ENCODE peak calls at places on chromosomes 11 and 22, in seven cellular contexts. B, O, H, V, Q, M and F are unnamed samples.

GRCh38 chr11:46616551-46617450 is at the start of gene HARBI1:
- DNase-seq in M (peak), B (peak), O (peak), H (peak), V (peak), Q (peak), F (peak)

GRCh38 chr11:17734986-17735822 is 623 bp downstream of the KCNC1 start:
- DNase-seq in M (no peak), H (peak), Q (peak), O (peak), V (peak), B (peak), F (peak)

GRCh38 chr22:39527481-39527961 is 5.0 kb downstream of the RPS19BP1 start:
- DNase-seq in V (no peak), H (no peak), Q (peak), B (no peak), M (no peak), O (no peak), F (peak)

GRCh38 chr22:30301995-30302809 is 12.9 kb upstream of the CASTOR1 start:
- DNase-seq in M (peak), B (peak), H (no peak), V (no peak), O (no peak), Q (peak), F (no peak)

GRCh38 chr11:68664141-68664540 is 20.2 kb upstream of the GAL start:
- DNase-seq in M (no peak), O (no peak), Q (no peak), H (no peak), B (no peak), V (no peak), F (no peak)

GRCh38 chr11:64848779-64849599 is 4.5 kb upstream of the CDC42BPG start:
- DNase-seq in B (no peak), Q (peak), O (no peak), V (no peak), M (no peak), H (no peak), F (peak)

GRCh38 chr11:41461057-41461681 is 1.7 kb upstream of the LRRC4C start:
- DNase-seq in B (peak), V (no peak), Q (no peak), O (no peak), H (no peak), M (no peak), F (no peak)

GRCh38 chr11:103946793-103947565 is 89.5 kb upstream of the DDI1 start:
- DNase-seq in H (no peak), B (no peak), O (no peak), V (no peak), M (no peak), Q (no peak), F (no peak)

GRCh38 chr11:67780056-67780455 is 105.6 kb upstream of the ALDH3B2 start:
- DNase-seq in H (no peak), B (peak), M (no peak), O (no peak), Q (no peak), V (no peak), F (no peak)